ENCODE peak calls at places on chromosome 22, in eight cellular contexts. I, B, X, M, D, K, N and Q are unnamed samples.

GRCh38 chr22:21734540-21735197 is 925 bp downstream of the YPEL1 start:
- DNase-seq in D (no peak), K (no peak), M (no peak), B (no peak), X (no peak), I (no peak), N (no peak), Q (no peak)

GRCh38 chr22:46966495-46966845 is 204.0 kb downstream of the TBC1D22A start:
- DNase-seq in N (no peak), X (no peak), I (no peak), K (no peak), M (no peak), B (no peak), D (no peak), Q (no peak)

GRCh38 chr22:36337365-36338130 is 50.2 kb downstream of the MYH9 start:
- DNase-seq in B (no peak), K (no peak), M (no peak), N (no peak), X (no peak), D (no peak), I (no peak), Q (no peak)

GRCh38 chr22:38202437-38203089 is 769 bp downstream of the MAFF start:
- DNase-seq in K (no peak), I (peak), N (peak), B (peak), M (no peak), D (peak), X (peak), Q (peak)

GRCh38 chr22:23780146-23780748 is 6.5 kb upstream of the SMARCB1 start:
- DNase-seq in M (no peak), X (no peak), I (no peak), B (no peak), N (no peak), K (no peak), D (no peak), Q (no peak)

GRCh38 chr22:20982563-20982882 is 426 bp downstream of the LZTR1 start:
- DNase-seq in K (no peak), X (no peak), I (no peak), M (no peak), D (no peak), N (no peak), B (no peak), Q (no peak)

GRCh38 chr22:29445508-29445907 is 7.1 kb downstream of the RFPL1 start:
- DNase-seq in I (no peak), K (no peak), M (no peak), X (no peak), D (no peak), B (no peak), N (no peak), Q (no peak)

GRCh38 chr22:50175921-50176849 is 5.7 kb downstream of the PANX2 start:
- DNase-seq in N (no peak), M (no peak), D (no peak), X (no peak), I (no peak), B (no peak), K (no peak), Q (no peak)

GRCh38 chr22:37498289-37498909 is 12.2 kb upstream of the MFNG start:
- DNase-seq in X (no peak), M (peak), D (peak), K (no peak), I (peak), B (peak), N (peak), Q (no peak)

GRCh38 chr22:17706451-17706900 is 67.8 kb downstream of the BID start:
- DNase-seq in K (peak), I (peak), D (peak), M (peak), N (no peak), X (no peak), B (peak), Q (peak)

GRCh38 chr22:40289991-40290459 is 56.3 kb upstream of the ADSL start:
- DNase-seq in D (no peak), K (no peak), B (peak), I (peak), X (no peak), M (peak), N (no peak), Q (no peak)

GRCh38 chr22:45320326-45320976 is 10.7 kb downstream of the FAM118A start:
- DNase-seq in B (peak), N (no peak), I (no peak), D (no peak), X (no peak), M (no peak), K (no peak), Q (no peak)

GRCh38 chr22:19723165-19723989 is at the start of gene GP1BB:
- DNase-seq in X (no peak), B (peak), D (peak), I (no peak), K (no peak), M (peak), N (peak), Q (peak)

GRCh38 chr22:48477031-48477721 is 1350.5 kb downstream of the BRD1 start:
- DNase-seq in N (no peak), I (no peak), K (no peak), M (no peak), B (no peak), D (peak), X (no peak), Q (no peak)

GRCh38 chr22:17095538-17095937 is 10.7 kb downstream of the IL17RA start:
- DNase-seq in M (no peak), D (no peak), N (no peak), X (no peak), K (no peak), I (no peak), B (peak), Q (no peak)

GRCh38 chr22:46355369-46355995 is 20.0 kb downstream of the TRMU start:
- DNase-seq in B (peak), K (no peak), X (peak), D (peak), N (peak), I (peak), M (peak), Q (peak)

GRCh38 chr22:39953101-39953500 is 7.1 kb upstream of the TMA7B start:
- DNase-seq in I (no peak), D (no peak), X (no peak), N (no peak), B (no peak), M (no peak), K (no peak), Q (no peak)

GRCh38 chr22:26194877-26195276 is 25.6 kb downstream of the SEZ6L start:
- DNase-seq in X (no peak), N (no peak), M (no peak), B (no peak), K (no peak), I (no peak), D (no peak), Q (no peak)

GRCh38 chr22:48832592-48832991 is 995.1 kb downstream of the BRD1 start:
- DNase-seq in N (no peak), X (no peak), I (no peak), M (peak), B (no peak), D (no peak), K (no peak), Q (no peak)

GRCh38 chr22:38347181-38347943 is 30.1 kb upstream of the CSNK1E start:
- DNase-seq in I (no peak), K (no peak), M (no peak), B (no peak), X (peak), D (no peak), N (peak), Q (no peak)

GRCh38 chr22:18031670-18032454 is 7.5 kb upstream of the MICAL3 start:
- DNase-seq in I (peak), B (peak), K (no peak), X (no peak), M (no peak), D (no peak), N (no peak), Q (peak)

GRCh38 chr22:45105281-45105700 is 58.4 kb upstream of the NUP50 start:
- DNase-seq in D (no peak), K (no peak), B (peak), N (no peak), M (no peak), I (peak), X (no peak), Q (peak)

GRCh38 chr22:31956360-31956759 is 12.0 kb downstream of the YWHAH start:
- DNase-seq in D (no peak), M (no peak), X (no peak), K (no peak), N (no peak), I (no peak), B (no peak), Q (no peak)

GRCh38 chr22:23365961-23366360 is 185.7 kb downstream of the BCR start:
- DNase-seq in M (no peak), B (no peak), N (no peak), X (no peak), K (no peak), D (no peak), I (no peak), Q (no peak)

GRCh38 chr22:44658371-44658953 is 43.5 kb upstream of the PRR5 start:
- DNase-seq in D (peak), I (no peak), X (no peak), N (no peak), K (no peak), M (no peak), B (peak), Q (peak)

GRCh38 chr22:20061481-20061861 is 18.6 kb upstream of the DGCR8 start:
- DNase-seq in X (no peak), I (no peak), N (no peak), D (no peak), B (no peak), M (no peak), K (no peak), Q (peak)

GRCh38 chr22:50656122-50657070 is 16.2 kb upstream of the SHANK3 start:
- DNase-seq in N (no peak), X (no peak), B (peak), M (no peak), I (peak), K (no peak), D (no peak), Q (peak)

GRCh38 chr22:30802202-30803166 is 107.8 kb downstream of the OSBP2 start:
- DNase-seq in K (peak), M (peak), D (peak), N (peak), I (peak), X (peak), B (peak), Q (peak)

GRCh38 chr22:50731811-50732624 is 6.0 kb upstream of the ACR start:
- DNase-seq in D (no peak), I (no peak), N (peak), M (peak), X (peak), K (no peak), B (peak), Q (peak)

GRCh38 chr22:46072030-46072881 is 78.1 kb upstream of the PPARA start:
- DNase-seq in I (peak), D (peak), X (peak), M (no peak), N (peak), B (peak), K (no peak), Q (peak)

GRCh38 chr22:43956805-43957463 is 1.7 kb downstream of the SAMM50 start:
- DNase-seq in I (no peak), M (no peak), K (no peak), X (no peak), N (no peak), B (no peak), D (no peak), Q (no peak)

GRCh38 chr22:48944756-48945620 is 882.7 kb downstream of the BRD1 start:
- DNase-seq in N (peak), I (no peak), D (peak), B (no peak), M (no peak), X (peak), K (no peak), Q (no peak)